ENCODE peak calls at places on chromosomes 3 and 15, in nine cellular contexts. Y is left lung, P is endodermal cell, B is OCI-LY7, N is Peyer's patch, D is HCT116, K is gastrocnemius medialis, W is heart left ventricle, U is lower lobe of right lung. V is an unnamed sample.

GRCh38 chr3:53046171-53047170 is 598 bp upstream of the SFMBT1 start:
- DNase-seq in K (peak; percentile 28), N (peak; percentile 89), Y (peak; percentile 88), U (peak; percentile 73), B (peak; percentile 82), D (no peak), W (peak; percentile 54), P (peak; percentile 92), V (peak; percentile 74)

GRCh38 chr15:57477736-57478522 is 101.6 kb downstream of the CGNL1 start:
- DNase-seq in W (no peak), P (peak; percentile 76), B (no peak), D (no peak), N (no peak), K (no peak), Y (no peak), U (no peak), V (peak; percentile 84)

GRCh38 chr3:55501905-55502304 is 14.8 kb upstream of the WNT5A start:
- DNase-seq in Y (no peak), N (no peak), W (no peak), B (no peak), U (no peak), P (no peak), D (no peak), K (no peak), V (no peak)

GRCh38 chr3:170522171-170522570 is 63.7 kb downstream of the SLC7A14 start:
- DNase-seq in W (no peak), Y (no peak), D (no peak), U (no peak), N (no peak), B (no peak), K (no peak), P (no peak), V (no peak)

GRCh38 chr3:129577925-129578742 is 28.3 kb downstream of the PLXND1 start:
- DNase-seq in B (peak; percentile 92), U (peak; percentile 74), D (no peak), N (peak; percentile 88), W (no peak), K (no peak), P (no peak), Y (no peak), V (no peak)

GRCh38 chr15:78619022-78619950 is 1.5 kb downstream of the CHRNA3 start:
- DNase-seq in B (no peak), D (no peak), U (no peak), W (no peak), N (no peak), P (peak; percentile 66), Y (no peak), K (no peak), V (no peak)

GRCh38 chr3:197575362-197575761 is 19.6 kb upstream of the BDH1 start:
- DNase-seq in W (no peak), K (no peak), U (no peak), Y (no peak), D (no peak), P (no peak), N (no peak), B (no peak), V (no peak)

GRCh38 chr15:29821416-29822099 is 710 bp downstream of the TJP1 start:
- DNase-seq in D (peak; percentile 70), P (peak; percentile 93), B (no peak), U (peak; percentile 83), W (peak; percentile 89), Y (peak; percentile 86), N (peak; percentile 87), K (peak; percentile 62), V (peak; percentile 97)

GRCh38 chr15:36026627-36027026 is 480.7 kb upstream of the DPH6 start:
- DNase-seq in P (no peak), K (no peak), W (no peak), D (no peak), N (no peak), Y (no peak), U (no peak), B (no peak), V (no peak)

GRCh38 chr3:98968347-98968746 is 66.9 kb upstream of the DCBLD2 start:
- DNase-seq in P (no peak), K (no peak), U (no peak), N (no peak), Y (no peak), W (no peak), B (no peak), D (no peak), V (no peak)

GRCh38 chr15:95972136-95972553 is 358.4 kb upstream of the NR2F2 start:
- DNase-seq in B (no peak), N (no peak), P (no peak), K (no peak), W (no peak), U (no peak), D (no peak), Y (no peak), V (no peak)

GRCh38 chr3:171770689-171771620 is 39.3 kb downstream of the PLD1 start:
- DNase-seq in B (no peak), P (peak; percentile 79), W (peak; percentile 53), K (no peak), D (no peak), N (peak; percentile 67), Y (no peak), U (no peak), V (no peak)

GRCh38 chr3:25468866-25469319 is 40.8 kb downstream of the RARB start:
- DNase-seq in B (no peak), N (peak; percentile 50), K (peak; percentile 43), W (peak; percentile 82), P (peak; percentile 69), D (no peak), U (no peak), Y (no peak), V (no peak)

GRCh38 chr15:96247631-96248305 is 82.7 kb upstream of the NR2F2 start:
- DNase-seq in K (no peak), N (no peak), U (no peak), Y (no peak), P (no peak), D (no peak), W (no peak), B (no peak), V (no peak)

GRCh38 chr3:127442551-127442950 is 148.0 kb downstream of the TPRA1 start:
- DNase-seq in U (peak; percentile 24), P (peak; percentile 33), K (no peak), W (no peak), Y (no peak), B (no peak), N (no peak), D (no peak), V (peak; percentile 12)

DNA sequence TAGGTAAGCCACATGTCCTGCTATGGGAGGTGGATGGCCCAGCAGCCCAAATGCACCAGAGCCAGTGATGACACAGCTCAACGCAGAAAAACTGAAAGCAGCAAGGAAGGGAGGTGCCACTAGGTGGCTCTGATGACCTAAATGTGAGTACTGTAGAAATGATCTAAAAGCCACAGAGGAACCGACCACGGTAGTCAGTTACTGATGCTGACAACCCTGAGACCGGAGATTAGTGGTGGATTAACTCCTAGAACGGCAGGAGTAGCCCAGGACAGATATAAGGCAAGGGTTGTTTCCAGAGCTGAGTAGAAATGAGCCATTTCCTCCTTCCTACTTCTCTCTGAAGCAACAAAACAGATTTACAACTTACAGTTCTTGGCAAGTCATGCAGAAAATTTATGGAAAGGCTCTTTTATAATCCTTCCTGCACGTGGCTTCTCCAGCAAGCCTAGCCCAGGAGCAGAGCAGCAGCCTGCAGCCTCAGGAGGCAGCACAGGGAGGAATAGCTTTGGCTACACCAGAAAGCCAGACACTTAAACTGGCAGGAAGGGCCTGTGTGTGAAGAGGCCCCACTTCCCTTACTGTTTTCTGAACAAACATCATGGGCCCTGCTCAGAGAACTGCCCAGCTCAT is 13.1 kb downstream of the FBXL22 start:
- DNase-seq in W (peak; percentile 58), K (no peak), P (peak; percentile 92), D (peak; percentile 69), B (peak; percentile 88), N (peak; percentile 91), Y (no peak), U (peak; percentile 60), V (peak; percentile 76)
- H3K36me3 ChIP-seq in W (peaks cover 77% of the 10 kb centered on the region), K (peaks cover 46% of the 10 kb centered on the region), P (peaks cover 32% of the 10 kb centered on the region), D (no peaks in the 10 kb centered on the region), B (peaks cover 42% of the 10 kb centered on the region), N (peaks cover 52% of the 10 kb centered on the region), Y (peaks cover 77% of the 10 kb centered on the region), U (peaks cover 66% of the 10 kb centered on the region), V (no peaks in the 10 kb centered on the region)

GRCh38 chr15:97875513-97876285 is 84.8 kb upstream of the ARRDC4 start:
- DNase-seq in W (peak; percentile 34), D (peak; percentile 34), P (peak; percentile 76), Y (peak; percentile 85), K (no peak), B (no peak), U (peak; percentile 58), N (no peak), V (no peak)
- TF ChIP-seq CTCF in W (no peak), D (no peak), P (peak; percentile 63), Y (peak; percentile 11), K (no peak), B (no peak), U (peak; percentile 18), N (no peak), V (no peak)

GRCh38 chr3:47036145-47036544 is 56.7 kb downstream of the NBEAL2 start:
- DNase-seq in B (no peak), W (no peak), K (no peak), P (no peak), U (no peak), N (no peak), Y (no peak), D (no peak), V (no peak)
- H3K36me3 ChIP-seq in B (peaks cover 92% of the 10 kb centered on the region), W (peaks cover 81% of the 10 kb centered on the region), K (peaks cover 46% of the 10 kb centered on the region), P (peaks cover 78% of the 10 kb centered on the region), U (peaks cover 77% of the 10 kb centered on the region), N (peaks cover 57% of the 10 kb centered on the region), Y (peaks cover 84% of the 10 kb centered on the region), D (peaks cover 28% of the 10 kb centered on the region), V (peaks cover 1% of the 10 kb centered on the region)

GRCh38 chr15:65059369-65059750 is 8.4 kb downstream of the RASL12 start:
- DNase-seq in P (no peak), B (no peak), K (no peak), N (no peak), D (no peak), U (no peak), W (no peak), Y (no peak), V (no peak)

GRCh38 chr15:65059931-65060596 is 7.7 kb downstream of the RASL12 start:
- DNase-seq in U (no peak), W (no peak), Y (no peak), B (no peak), N (no peak), D (no peak), P (no peak), K (no peak), V (no peak)

GRCh38 chr15:65062061-65062460 is 5.7 kb downstream of the RASL12 start:
- DNase-seq in B (no peak), U (no peak), W (no peak), Y (no peak), N (no peak), K (no peak), P (no peak), D (no peak), V (no peak)

GRCh38 chr15:65060641-65061397 is 7.0 kb downstream of the RASL12 start:
- DNase-seq in W (no peak), U (no peak), P (no peak), D (no peak), B (no peak), K (no peak), N (no peak), Y (no peak), V (no peak)

DNA sequence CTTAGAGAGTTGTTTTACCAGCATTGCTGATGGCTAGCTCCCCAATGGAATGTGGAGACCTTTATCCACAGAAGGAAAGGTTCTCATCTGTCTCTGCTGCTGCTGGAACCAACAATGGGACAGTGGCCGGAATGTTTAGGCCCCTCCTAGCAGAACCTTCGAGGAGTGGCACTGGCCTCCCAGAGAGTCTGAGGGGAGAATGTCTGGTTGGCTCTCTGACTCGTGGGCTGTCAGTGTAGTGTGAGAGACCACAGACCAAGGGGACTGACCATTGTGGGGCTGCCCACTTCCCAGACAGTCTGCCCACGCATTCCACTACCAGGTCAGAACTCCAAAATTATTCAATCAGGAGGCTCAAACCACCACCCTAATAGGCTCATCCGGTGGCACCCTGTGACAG is 5.1 kb downstream of the RASL12 start:
- DNase-seq in B (no peak), P (no peak), D (no peak), U (no peak), Y (no peak), W (no peak), K (no peak), N (no peak), V (no peak)
- TF ChIP-seq CTCF in B (no peak), P (no peak), D (no peak), U (no peak), Y (no peak), W (no peak), K (no peak), N (no peak), V (no peak)

V was measured in Caco-2.